ENCODE peak calls at places on chromosomes 1 and 21, in four cellular contexts. P is SK-N-SH, I is MM.1S, A is breast epithelium. H is an unnamed sample.
A peak's percentile ranks its signal among the peaks of the same experiment; 100 is the strongest.

GRCh38 chr1:116855220-116855619 is 54.5 kb upstream of the PTGFRN start:
- DNase-seq in A (no peak), I (no peak), P (peak; percentile 37), H (no peak)

GRCh38 chr1:116134178-116134773 is 23.1 kb downstream of the MAB21L3 start:
- DNase-seq in I (no peak), A (no peak), P (no peak), H (no peak)

GRCh38 chr1:2184934-2185333 is 9.6 kb downstream of the FAAP20 start:
- DNase-seq in P (no peak), I (no peak), A (no peak), H (no peak)

GRCh38 chr1:51310871-51311613 is 19.3 kb downstream of the TTC39A start:
- DNase-seq in P (no peak), A (no peak), I (no peak), H (no peak)

GRCh38 chr21:42300045-42300583 is 15.1 kb downstream of the TFF3 start:
- DNase-seq in A (no peak), P (no peak), I (no peak), H (no peak)

GRCh38 chr1:89918794-89919155 is 76.1 kb upstream of the ZNF326 start:
- DNase-seq in I (no peak), P (no peak), A (no peak), H (no peak)

GRCh38 chr1:222798111-222798510 is 16.7 kb upstream of the DISP1 start:
- DNase-seq in A (no peak), P (no peak), I (no peak), H (no peak)

GRCh38 chr1:167093863-167094516 is at the start of gene STYXL2:
- DNase-seq in P (no peak), I (no peak), A (no peak), H (no peak)

GRCh38 chr1:40050863-40051262 is 10.3 kb downstream of the CAP1 start:
- DNase-seq in I (no peak), P (no peak), A (no peak), H (no peak)

GRCh38 chr1:151485685-151486255 is 25.4 kb upstream of the CGN start:
- DNase-seq in A (no peak), I (no peak), P (no peak), H (no peak)

GRCh38 chr21:42405064-42406059 is 1.7 kb downstream of the UBASH3A start:
- DNase-seq in I (no peak), P (no peak), A (no peak), H (no peak)

GRCh38 chr1:23103001-23103879 is 65.4 kb downstream of the LUZP1 start:
- DNase-seq in P (no peak), A (no peak), I (no peak), H (no peak)

GRCh38 chr1:170970256-170970655 is 34.9 kb downstream of the MROH9 start:
- DNase-seq in P (no peak), A (no peak), I (no peak), H (no peak)

GRCh38 chr1:239997515-239998311 is 94.0 kb upstream of the FMN2 start:
- DNase-seq in P (peak; percentile 89), I (no peak), A (no peak), H (no peak)

GRCh38 chr1:202571719-202572339 is 138.4 kb downstream of the SYT2 start:
- DNase-seq in A (no peak), I (peak; percentile 70), P (no peak), H (no peak)

GRCh38 chr1:203867816-203868215 is 6.4 kb downstream of the SNRPE start:
- DNase-seq in P (no peak), I (no peak), A (no peak), H (no peak)

GRCh38 chr1:48114596-48115384 is 107.7 kb upstream of the SLC5A9 start:
- DNase-seq in A (no peak), P (no peak), I (peak; percentile 68), H (no peak)

GRCh38 chr1:4741876-4742423 is 87.5 kb downstream of the AJAP1 start:
- DNase-seq in I (no peak), A (no peak), P (no peak), H (no peak)

GRCh38 chr1:22711071-22711470 is 432 bp downstream of the EPHB2 start:
- DNase-seq in P (peak; percentile 78), A (no peak), I (no peak), H (no peak)

GRCh38 chr1:248926401-248927182 is 20.6 kb downstream of the PGBD2 start:
- DNase-seq in A (no peak), P (no peak), I (no peak), H (no peak)

GRCh38 chr1:231628207-231628876 is 1.8 kb downstream of the DISC1 start:
- DNase-seq in A (no peak), P (no peak), I (no peak), H (no peak)

GRCh38 chr1:109149874-109150601 is 36.1 kb downstream of the ELAPOR1 start:
- DNase-seq in I (no peak), P (no peak), A (no peak), H (no peak)

GRCh38 chr1:1039145-1039910 is 19.4 kb downstream of the AGRN start:
- DNase-seq in A (no peak), P (no peak), I (no peak), H (no peak)

GRCh38 chr21:26795866-26796329 is 49.3 kb downstream of the ADAMTS1 start:
- DNase-seq in P (peak; percentile 12), A (no peak), I (no peak), H (no peak)
- H3K27ac ChIP-seq in P (peak overlapping the region; percentile 67), A (peak overlapping the region; percentile 17), I (no peak overlapping the region), H (no peak overlapping the region)

GRCh38 chr1:154969246-154969645 is 1.3 kb downstream of the SHC1 start:
- DNase-seq in P (no peak), A (no peak), I (no peak), H (no peak)
- H3K4me1 ChIP-seq in P (peaks cover 18% of the 10 kb centered on the region), A (peaks cover 16% of the 10 kb centered on the region), I (peaks cover 34% of the 10 kb centered on the region), H (peaks cover 30% of the 10 kb centered on the region)

DNA sequence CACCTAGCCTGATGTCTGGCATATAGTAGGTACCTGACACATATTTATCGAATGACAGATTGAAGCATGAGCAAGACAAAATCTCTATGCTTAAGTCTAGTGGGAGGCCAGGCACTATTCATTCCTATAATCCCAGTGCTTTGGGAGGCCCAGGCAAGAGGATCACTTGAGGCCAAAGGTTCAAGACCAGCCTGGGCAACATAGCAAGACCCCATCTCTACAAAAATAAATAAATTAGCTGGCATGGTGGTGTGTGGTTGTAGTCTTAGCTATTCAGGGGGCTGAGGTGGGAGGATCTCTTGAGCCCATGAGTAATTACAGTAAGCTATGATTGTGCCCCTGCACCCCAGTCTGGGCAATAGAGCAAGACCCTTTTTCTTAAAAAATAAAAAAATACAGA is 23.2 kb upstream of the TUT4 start:
- DNase-seq in I (no peak), P (no peak), A (no peak), H (no peak)
- H3K27ac ChIP-seq in I (no peak overlapping the region), P (no peak overlapping the region), A (no peak overlapping the region), H (no peak overlapping the region)

DNA sequence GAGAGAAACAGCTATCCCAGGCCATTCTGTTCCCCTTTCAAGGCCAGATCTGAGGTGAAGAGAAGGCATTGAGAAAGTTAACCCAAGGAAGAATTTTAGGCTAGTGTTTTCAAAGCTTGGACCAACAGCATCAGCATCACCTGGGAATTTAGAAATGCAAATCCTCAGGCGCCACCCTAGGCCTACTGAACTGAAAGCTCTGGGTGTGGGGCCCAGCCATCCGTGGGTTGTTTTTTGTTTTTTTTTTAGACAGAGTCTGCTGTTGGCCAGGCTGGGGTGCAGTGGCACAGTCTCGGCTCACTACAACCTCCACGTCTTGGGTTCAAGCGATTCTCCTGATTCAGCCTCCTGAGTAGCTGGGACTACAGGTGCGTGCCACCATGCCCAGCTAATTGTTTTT is 98.6 kb downstream of the RNF220 start:
- DNase-seq in A (no peak), I (no peak), P (no peak), H (no peak)
- H3K4me1 ChIP-seq in A (no peaks in the 10 kb centered on the region), I (no peaks in the 10 kb centered on the region), P (no peaks in the 10 kb centered on the region), H (no peaks in the 10 kb centered on the region)

GRCh38 chr1:59058681-59059441 is 238.0 kb upstream of the FGGY start:
- DNase-seq in A (no peak), P (no peak), I (peak; percentile 18), H (no peak)
- H3K27ac ChIP-seq in A (peak overlapping the region; percentile 17), P (no peak overlapping the region), I (no peak overlapping the region), H (no peak overlapping the region)

DNA sequence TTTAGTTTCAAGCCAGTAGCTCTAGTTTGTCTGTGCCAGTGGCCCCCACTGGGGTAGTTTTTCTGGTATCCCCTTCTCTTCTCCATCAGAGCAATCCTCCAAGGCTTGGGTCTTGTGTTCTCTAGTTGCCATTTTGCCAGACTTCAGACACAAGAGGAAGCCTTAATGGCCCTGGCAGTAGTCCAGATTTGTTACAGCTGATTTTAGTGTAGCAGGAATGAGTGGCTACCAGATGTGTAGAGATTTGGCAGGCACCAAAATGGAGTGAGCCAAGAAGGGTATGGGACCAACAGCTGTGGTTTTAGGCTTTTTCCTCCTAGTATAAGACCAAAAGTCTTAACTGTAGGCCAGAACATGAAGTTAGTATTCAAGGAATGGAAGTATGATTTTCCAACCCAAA is 56.8 kb downstream of the ACP6 start:
- DNase-seq in P (no peak), I (no peak), A (no peak), H (no peak)
- H3K4me1 ChIP-seq in P (no peaks in the 10 kb centered on the region), I (peaks cover 23% of the 10 kb centered on the region), A (no peaks in the 10 kb centered on the region), H (peaks cover 12% of the 10 kb centered on the region)

DNA sequence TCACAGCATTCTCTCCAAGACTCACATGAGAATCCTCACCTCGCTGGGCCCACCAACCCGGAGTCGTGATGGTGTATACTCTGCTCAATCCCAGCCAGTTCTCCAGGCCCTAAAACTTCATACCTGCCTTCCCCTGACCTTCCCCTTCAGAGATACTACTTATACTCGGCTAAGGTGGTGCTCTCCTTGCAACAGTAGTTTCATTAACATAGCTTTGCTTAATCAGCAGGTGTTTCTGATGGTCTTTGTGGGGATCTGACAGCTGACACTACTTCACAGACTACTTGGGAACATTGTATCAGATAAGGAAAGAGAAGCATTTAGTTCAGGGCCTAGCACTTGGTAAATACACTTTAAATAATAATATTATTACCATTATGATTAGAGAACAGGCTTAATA is 301.5 kb upstream of the DAB1 start:
- DNase-seq in A (no peak), I (no peak), P (no peak), H (no peak)
- H3K27ac ChIP-seq in A (no peak overlapping the region), I (no peak overlapping the region), P (no peak overlapping the region), H (no peak overlapping the region)

DNA sequence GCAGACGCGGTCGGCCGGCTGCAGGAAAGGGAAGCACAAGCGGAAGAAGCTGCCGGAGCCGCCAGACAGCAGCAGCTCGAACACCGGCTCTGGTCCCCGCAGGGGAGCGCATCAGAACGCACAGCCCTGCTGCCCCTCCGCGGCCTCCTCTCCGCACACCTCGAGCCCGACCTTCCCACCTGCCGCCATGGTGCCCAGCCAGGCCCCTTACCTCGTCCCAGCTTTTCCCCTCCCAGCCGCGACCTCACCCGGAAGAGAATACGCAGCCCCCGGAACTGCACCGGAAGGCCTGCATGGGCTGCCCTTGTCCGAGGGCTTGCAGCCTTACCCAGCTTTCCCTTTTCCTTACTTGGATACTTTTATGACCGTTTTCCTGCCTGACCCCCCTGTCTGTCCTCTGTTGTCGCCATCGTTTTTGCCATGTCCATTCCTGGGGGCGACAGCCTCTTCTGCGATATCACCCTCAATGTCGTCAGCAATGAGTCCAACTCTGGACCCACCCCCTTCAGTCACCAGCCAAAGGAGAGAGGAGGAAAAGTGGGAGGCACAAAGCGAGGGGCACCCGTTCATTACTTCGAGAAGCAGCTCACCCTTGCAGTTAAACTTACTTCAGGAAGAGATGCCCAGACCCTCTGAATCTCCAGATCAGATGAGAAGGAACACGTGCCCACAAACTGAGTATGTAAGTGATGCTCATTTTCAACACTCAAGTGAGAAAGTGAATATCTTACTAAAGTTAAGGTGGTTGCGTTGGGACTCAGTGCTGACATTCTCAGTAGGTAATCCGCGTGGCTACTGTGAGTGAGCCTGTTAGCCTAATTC is 25.5 kb downstream of the UTS2 start:
- DNase-seq in P (no peak), A (no peak), I (no peak), H (peak; percentile 63)
- H3K4me1 ChIP-seq in P (no peaks in the 10 kb centered on the region), A (no peaks in the 10 kb centered on the region), I (peaks cover 21% of the 10 kb centered on the region), H (no peaks in the 10 kb centered on the region)

GRCh38 chr1:67060811-67061218 is 6.9 kb upstream of the SLC35D1 start:
- DNase-seq in P (no peak), I (no peak), A (no peak), H (no peak)
- H3K27ac ChIP-seq in P (peak overlapping the region; percentile 41), I (no peak overlapping the region), A (no peak overlapping the region), H (no peak overlapping the region)